ENCODE peak calls at places on chromosomes 11 and 22, in five cellular contexts. Z is OCI-LY7, G is stomach, E is Panc1, D is body of pancreas. W is an unnamed sample. For H3K9me3 and H3K4me1, the result is how much of the 10 kb centered on the place peaks cover.

GRCh38 chr22:25067851-25068421 is 115.4 kb downstream of the KIAA1671 start:
- DNase-seq in E (no peak), D (peak), Z (no peak), G (no peak), W (peak)

GRCh38 chr22:17917490-17917983 is 106.8 kb downstream of the MICAL3 start:
- DNase-seq in E (no peak), D (no peak), Z (peak), G (no peak), W (no peak)

GRCh38 chr11:104011031-104011430 is 25.4 kb upstream of the DDI1 start:
- DNase-seq in D (no peak), Z (no peak), E (no peak), G (no peak), W (no peak)

GRCh38 chr11:5596611-5597201 is at the start of gene TRIM6:
- DNase-seq in E (no peak), D (peak), Z (no peak), G (peak), W (peak)

GRCh38 chr22:48921411-48921903 is 906.2 kb downstream of the BRD1 start:
- DNase-seq in G (peak), E (no peak), Z (no peak), D (no peak), W (peak)

GRCh38 chr11:34126959-34127848 is 21.8 kb downstream of the NAT10 start:
- DNase-seq in Z (no peak), E (no peak), D (no peak), G (no peak), W (no peak)

GRCh38 chr11:13118194-13118593 is 109.1 kb downstream of the RASSF10 start:
- DNase-seq in D (no peak), Z (no peak), G (no peak), E (no peak), W (no peak)

GRCh38 chr11:5129457-5129877 is 8.7 kb downstream of the OR52A5 start:
- DNase-seq in E (no peak), G (no peak), Z (no peak), D (no peak), W (no peak)

GRCh38 chr11:110295487-110296225 is 758 bp downstream of the RDX start:
- DNase-seq in E (no peak), G (peak), Z (peak), D (peak), W (peak)

GRCh38 chr11:6438979-6439571 is 1.7 kb downstream of the HPX start:
- DNase-seq in E (peak), D (peak), G (peak), Z (peak), W (peak)

GRCh38 chr11:69918938-69919650 is 99.9 kb upstream of the FGF3 start:
- DNase-seq in Z (peak), E (no peak), G (peak), D (peak), W (peak)

GRCh38 chr11:121035823-121036222 is 11.9 kb downstream of the TBCEL start:
- DNase-seq in D (no peak), G (no peak), Z (no peak), E (no peak), W (no peak)

GRCh38 chr22:44068422-44069191 is 44.5 kb downstream of the PARVB start:
- DNase-seq in D (peak), E (no peak), Z (no peak), G (no peak), W (peak)

GRCh38 chr22:41094036-41094435 is 1.6 kb downstream of the EP300 start:
- DNase-seq in E (no peak), D (peak), Z (peak), G (no peak), W (no peak)

GRCh38 chr22:28802595-28803087 is 2.3 kb upstream of the XBP1 start:
- DNase-seq in G (no peak), D (no peak), Z (peak), E (no peak), W (no peak)

GRCh38 chr11:69819109-69819490 is at the start of gene FGF3:
- DNase-seq in E (no peak), Z (no peak), D (no peak), G (no peak), W (no peak)

GRCh38 chr11:17012712-17013547 is 1.3 kb downstream of the PLEKHA7 start:
- DNase-seq in Z (no peak), D (peak), G (peak), E (peak), W (no peak)

GRCh38 chr11:87295237-87295636 is 257.5 kb downstream of the TMEM135 start:
- DNase-seq in E (no peak), D (no peak), Z (peak), G (no peak), W (no peak)
- H3K9me3 ChIP-seq in E (under half), D (under half), Z (under half), G (under half), W (under half)

DNA sequence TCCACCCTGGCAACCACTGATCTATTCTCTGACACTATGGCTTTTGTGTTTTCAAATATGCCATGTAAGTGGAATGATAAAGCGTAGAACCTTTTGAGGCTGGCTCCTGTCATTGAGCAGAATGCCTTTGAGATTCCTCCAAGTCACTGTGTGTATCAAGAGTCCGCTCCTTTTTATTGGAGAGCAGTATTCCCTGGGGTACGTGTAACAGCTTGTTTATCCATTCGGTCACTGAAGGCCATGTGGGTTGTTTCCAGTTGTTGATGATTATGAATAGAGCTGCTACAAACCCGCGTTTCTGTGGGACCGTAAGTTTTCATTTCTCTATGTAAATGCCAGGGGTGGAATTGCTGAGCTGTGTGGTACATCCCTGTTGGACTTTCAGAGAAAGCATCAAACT is 10.3 kb downstream of the TP53I11 start:
- DNase-seq in Z (no peak), G (no peak), D (no peak), E (no peak), W (no peak)
- H3K4me1 ChIP-seq in Z (under half), G (half or more), D (under half), E (under half), W (under half)

GRCh38 chr11:133957926-133958325 is 1.2 kb upstream of the IGSF9B start:
- DNase-seq in G (no peak), Z (no peak), E (no peak), D (no peak), W (no peak)
- H3K4me3 ChIP-seq in G (no peak), Z (no peak), E (peak), D (no peak), W (no peak)

GRCh38 chr11:3353066-3353465 is 25.9 kb downstream of the ZNF195 start:
- DNase-seq in D (no peak), E (no peak), Z (no peak), G (no peak), W (no peak)

GRCh38 chr11:3359092-3359824 is 19.7 kb downstream of the ZNF195 start:
- DNase-seq in E (no peak), D (no peak), G (no peak), Z (no peak), W (no peak)

GRCh38 chr11:3356858-3357257 is 22.1 kb downstream of the ZNF195 start:
- DNase-seq in E (no peak), D (no peak), Z (no peak), G (no peak), W (no peak)

GRCh38 chr11:3357994-3358676 is 20.8 kb downstream of the ZNF195 start:
- DNase-seq in Z (no peak), E (no peak), G (no peak), D (no peak), W (no peak)

DNA sequence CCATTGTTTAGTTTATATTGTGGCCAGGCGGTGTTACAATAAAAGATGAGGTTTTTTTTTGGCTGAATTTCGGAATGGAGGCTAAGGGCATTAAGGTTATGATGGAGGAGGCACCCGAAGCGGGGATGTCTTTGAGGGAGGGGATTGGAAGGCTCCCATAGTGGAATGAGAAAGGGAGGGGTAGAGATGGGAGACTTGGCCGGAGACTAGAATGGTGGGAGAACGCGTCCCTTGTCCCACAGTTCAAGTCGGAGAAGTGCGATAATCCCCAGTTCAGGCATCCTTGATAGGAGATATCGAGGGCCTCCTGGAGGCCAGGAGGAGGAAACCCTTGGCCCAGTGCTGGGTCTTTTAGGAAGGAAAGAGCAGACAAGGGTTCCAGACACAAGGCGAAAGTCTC is 21.6 kb downstream of the ZNF195 start:
- DNase-seq in Z (no peak), E (no peak), D (no peak), G (no peak), W (no peak)
- H3K9me3 ChIP-seq in Z (under half), E (half or more), D (under half), G (under half), W (under half)

GRCh38 chr11:96303067-96303466 is 39.9 kb downstream of the MAML2 start:
- DNase-seq in G (no peak), E (no peak), D (no peak), Z (no peak), W (peak)
- H3K4me1 ChIP-seq in G (half or more), E (under half), D (under half), Z (under half), W (under half)

GRCh38 chr11:32385998-32386397 is 49.3 kb downstream of the WT1 start:
- DNase-seq in Z (no peak), E (no peak), D (no peak), G (no peak), W (peak)

GRCh38 chr11:32390712-32391111 is 44.6 kb downstream of the WT1 start:
- DNase-seq in Z (no peak), D (no peak), G (no peak), E (no peak), W (no peak)

GRCh38 chr11:32382339-32383049 is 52.8 kb downstream of the WT1 start:
- DNase-seq in D (no peak), E (no peak), Z (no peak), G (no peak), W (no peak)

GRCh38 chr11:32388871-32389770 is 46.2 kb downstream of the WT1 start:
- DNase-seq in E (no peak), D (no peak), G (no peak), Z (no peak), W (no peak)

DNA sequence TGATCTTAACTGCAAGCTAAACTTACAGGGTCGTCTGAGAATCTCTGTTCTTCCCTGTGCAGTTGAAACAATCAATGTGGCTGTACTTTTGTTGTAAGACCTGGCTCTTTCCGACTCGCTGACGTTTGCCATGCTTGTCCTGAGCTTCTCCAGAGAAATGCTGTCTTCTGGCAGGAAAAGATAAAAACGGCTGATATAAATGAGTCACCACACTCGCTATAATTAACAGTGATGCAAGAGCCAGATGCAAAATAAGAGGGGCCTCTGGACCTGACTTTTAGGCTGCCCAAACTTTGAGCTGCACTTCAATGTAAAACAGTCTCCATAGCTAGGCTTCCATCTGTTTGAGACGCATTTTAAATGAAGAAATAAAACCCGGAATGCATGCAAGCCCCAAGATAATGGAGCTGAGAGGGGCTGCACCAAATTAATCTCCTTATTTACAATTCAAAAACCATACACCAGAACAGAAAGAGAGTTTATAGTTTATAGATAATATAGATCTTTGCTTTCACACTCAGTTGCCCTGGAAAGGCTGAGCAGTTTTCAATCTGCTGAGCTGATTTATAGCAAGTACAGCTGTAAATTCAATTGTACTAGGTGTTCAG is 48.5 kb downstream of the WT1 start:
- DNase-seq in D (no peak), G (no peak), E (no peak), Z (no peak), W (no peak)
- H3K4me3 ChIP-seq in D (no peak), G (no peak), E (no peak), Z (no peak), W (no peak)